ENCODE peak calls at places on chromosome 1, in four cellular contexts. S, C, Z and D are unnamed samples.

GRCh38 chr1:224687465-224687864 is 71.3 kb downstream of the CNIH3 start:
- DNase-seq in Z (no peak), C (no peak), S (no peak), D (no peak)

GRCh38 chr1:231165371-231165770 is 3.5 kb downstream of the TRIM67 start:
- DNase-seq in Z (no peak), C (no peak), S (peak; percentile 26), D (no peak)

GRCh38 chr1:160522622-160523345 is at the start of gene SLAMF6:
- DNase-seq in S (no peak), C (peak; percentile 40), Z (no peak), D (peak; percentile 80)

GRCh38 chr1:28751315-28752056 is 14.7 kb downstream of the YTHDF2 start:
- DNase-seq in S (peak; percentile 61), Z (no peak), C (no peak), D (no peak)

GRCh38 chr1:204286841-204287387 is 72.8 kb downstream of the PLEKHA6 start:
- DNase-seq in S (no peak), Z (peak; percentile 60), C (peak; percentile 12), D (no peak)

GRCh38 chr1:115168026-115168425 is 78.7 kb upstream of the TSPAN2 start:
- DNase-seq in Z (no peak), C (no peak), S (no peak), D (no peak)

GRCh38 chr1:38166461-38166860 is 119.9 kb upstream of the POU3F1 start:
- DNase-seq in Z (no peak), S (no peak), C (no peak), D (no peak)

GRCh38 chr1:111746614-111746999 is 7.4 kb upstream of the INKA2 start:
- DNase-seq in Z (no peak), S (no peak), C (no peak), D (no peak)

GRCh38 chr1:155968670-155969069 is 9.7 kb downstream of the ARHGEF2 start:
- DNase-seq in Z (peak; percentile 86), C (no peak), S (peak; percentile 68), D (no peak)

GRCh38 chr1:215661033-215661432 is 93.9 kb downstream of the KCTD3 start:
- DNase-seq in S (no peak), C (no peak), Z (no peak), D (no peak)

GRCh38 chr1:65764052-65764451 is 28.6 kb upstream of the PDE4B start:
- DNase-seq in Z (no peak), S (no peak), C (no peak), D (no peak)

GRCh38 chr1:155197901-155198546 is 9.7 kb downstream of the THBS3 start:
- DNase-seq in Z (no peak), S (no peak), C (no peak), D (no peak)

GRCh38 chr1:185551008-185551407 is 183.2 kb upstream of the HMCN1 start:
- DNase-seq in C (no peak), Z (no peak), S (no peak), D (no peak)